ENCODE peak calls at places on chromosomes 16 and 17, in nine cellular contexts. S is mesendoderm; Z is effector memory CD4-positive, alpha-beta T cell; F is lung; W is naive thymus-derived CD4-positive, alpha-beta T cell; C is tibial artery; G is small intestine; U is tibial nerve; X is CD4-positive, alpha-beta T cell. H is an unnamed sample.

GRCh38 chr16:75280331-75280804 is 28.9 kb upstream of the BCAR1 start:
- DNase-seq in W (no peak), C (no peak), U (no peak), G (no peak), Z (no peak), F (no peak), X (no peak), S (no peak), H (no peak)

GRCh38 chr17:56099649-56100048 is 53.6 kb upstream of the ANKFN1 start:
- DNase-seq in G (no peak), S (no peak), C (no peak), W (no peak), X (no peak), U (no peak), Z (no peak), F (peak), H (no peak)

GRCh38 chr16:23905027-23905426 is 69.2 kb downstream of the PRKCB start:
- DNase-seq in Z (no peak), F (no peak), U (no peak), S (peak), G (no peak), W (no peak), X (no peak), C (no peak), H (peak)

GRCh38 chr16:84550096-84550495 is 45.6 kb upstream of the MEAK7 start:
- DNase-seq in G (no peak), X (no peak), S (no peak), C (no peak), U (no peak), Z (no peak), W (no peak), F (no peak), H (no peak)

GRCh38 chr17:1107777-1108559 is 71.8 kb downstream of the ABR start:
- DNase-seq in U (no peak), X (no peak), C (no peak), Z (no peak), W (no peak), F (no peak), G (peak), S (no peak), H (no peak)

GRCh38 chr16:89039756-89040155 is 53.9 kb upstream of the ACSF3 start:
- DNase-seq in F (no peak), Z (no peak), X (no peak), U (no peak), G (no peak), W (no peak), S (no peak), C (no peak), H (no peak)

GRCh38 chr16:14486520-14487303 is 143.3 kb downstream of the PARN start:
- DNase-seq in G (peak), X (no peak), W (no peak), U (peak), C (peak), F (peak), Z (no peak), S (peak), H (peak)

GRCh38 chr17:36104601-36105000 is 974 bp downstream of the CCL4 start:
- DNase-seq in C (no peak), W (no peak), X (no peak), S (no peak), G (no peak), U (no peak), F (no peak), Z (no peak), H (no peak)

GRCh38 chr17:72614476-72614870 is 478.0 kb downstream of the SLC39A11 start:
- DNase-seq in Z (no peak), U (no peak), G (peak), X (no peak), C (no peak), F (no peak), S (no peak), W (no peak), H (no peak)

GRCh38 chr17:77728022-77728671 is 230.4 kb upstream of the TNRC6C start:
- DNase-seq in G (no peak), U (peak), F (no peak), X (no peak), W (no peak), Z (no peak), C (peak), S (peak), H (no peak)

GRCh38 chr17:58789831-58790230 is 34.2 kb downstream of the PPM1E start:
- DNase-seq in U (no peak), F (no peak), G (no peak), Z (no peak), C (no peak), W (no peak), S (no peak), X (no peak), H (no peak)

GRCh38 chr17:16439303-16439791 is 24.0 kb downstream of the TRPV2 start:
- DNase-seq in F (no peak), S (no peak), U (no peak), G (peak), X (no peak), W (no peak), C (no peak), Z (no peak), H (no peak)

DNA sequence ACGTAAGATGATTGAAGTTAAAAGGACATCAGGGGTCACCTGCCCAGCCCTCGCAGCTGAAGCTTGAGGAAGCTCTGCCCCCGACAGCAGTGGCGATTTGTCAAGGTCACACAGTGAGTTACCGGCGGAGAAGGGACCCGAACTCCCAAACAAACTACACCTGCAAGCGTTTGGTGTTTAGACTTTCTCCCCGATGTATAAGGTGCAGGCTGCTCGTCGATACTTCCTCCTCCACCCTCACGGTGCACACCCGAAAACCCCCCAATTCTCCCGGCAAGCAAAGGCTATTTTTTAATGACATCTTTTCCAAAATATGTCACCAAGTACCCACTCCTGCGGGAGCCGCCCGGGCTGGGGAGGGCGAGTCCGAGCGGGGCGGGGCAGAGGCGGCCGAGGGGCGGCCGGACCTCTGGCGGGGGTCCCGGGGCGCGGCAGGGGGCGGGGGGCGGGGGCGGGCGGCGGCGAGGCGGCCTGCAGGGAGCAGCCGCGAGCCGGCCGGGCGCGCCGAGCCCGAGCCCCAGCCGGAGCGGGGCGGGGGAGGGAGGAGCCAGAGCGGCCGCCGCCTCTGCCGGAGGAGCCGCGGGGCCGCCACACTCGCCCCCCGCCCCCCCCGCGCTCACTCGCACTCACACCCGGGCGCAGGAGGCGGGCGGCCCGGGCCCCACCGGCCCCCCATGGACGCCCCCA is at the start of gene THRA:
- DNase-seq in S (peak), X (peak), G (peak), U (peak), Z (peak), W (peak), C (peak), F (peak), H (no peak)
- H3K27ac ChIP-seq in S (no peak), X (peak), G (peak), U (peak), Z (peak), W (peak), C (peak), F (peak), H (no peak)

GRCh38 chr17:34899892-34900291 is 61.4 kb downstream of the CCT6B start:
- DNase-seq in X (no peak), F (no peak), S (no peak), W (no peak), G (no peak), U (no peak), Z (no peak), C (no peak), H (no peak)

GRCh38 chr17:34902761-34903325 is 58.4 kb downstream of the CCT6B start:
- DNase-seq in G (no peak), X (no peak), F (no peak), S (no peak), U (no peak), W (no peak), Z (no peak), C (no peak), H (no peak)
- H3K27ac ChIP-seq in G (no peak), X (no peak), F (no peak), S (no peak), U (no peak), W (no peak), Z (no peak), C (no peak), H (no peak)

GRCh38 chr17:54967621-54968258 is 714 bp downstream of the COX11 start:
- DNase-seq in G (peak), F (no peak), C (no peak), X (peak), W (no peak), U (no peak), S (peak), Z (no peak), H (no peak)

GRCh38 chr17:54971147-54971546 is 2.6 kb downstream of the STXBP4 start:
- DNase-seq in C (no peak), F (no peak), G (no peak), U (no peak), Z (no peak), W (no peak), X (no peak), S (no peak), H (no peak)

GRCh38 chr17:54968954-54969400 is 412 bp downstream of the STXBP4 start:
- DNase-seq in F (no peak), S (no peak), C (peak), G (no peak), U (no peak), W (peak), X (peak), Z (no peak), H (no peak)

GRCh38 chr17:54968259-54968953 is at the start of the genes COX11 and STXBP4:
- DNase-seq in S (peak), C (peak), F (peak), U (peak), X (peak), W (peak), G (peak), Z (peak), H (peak)

DNA sequence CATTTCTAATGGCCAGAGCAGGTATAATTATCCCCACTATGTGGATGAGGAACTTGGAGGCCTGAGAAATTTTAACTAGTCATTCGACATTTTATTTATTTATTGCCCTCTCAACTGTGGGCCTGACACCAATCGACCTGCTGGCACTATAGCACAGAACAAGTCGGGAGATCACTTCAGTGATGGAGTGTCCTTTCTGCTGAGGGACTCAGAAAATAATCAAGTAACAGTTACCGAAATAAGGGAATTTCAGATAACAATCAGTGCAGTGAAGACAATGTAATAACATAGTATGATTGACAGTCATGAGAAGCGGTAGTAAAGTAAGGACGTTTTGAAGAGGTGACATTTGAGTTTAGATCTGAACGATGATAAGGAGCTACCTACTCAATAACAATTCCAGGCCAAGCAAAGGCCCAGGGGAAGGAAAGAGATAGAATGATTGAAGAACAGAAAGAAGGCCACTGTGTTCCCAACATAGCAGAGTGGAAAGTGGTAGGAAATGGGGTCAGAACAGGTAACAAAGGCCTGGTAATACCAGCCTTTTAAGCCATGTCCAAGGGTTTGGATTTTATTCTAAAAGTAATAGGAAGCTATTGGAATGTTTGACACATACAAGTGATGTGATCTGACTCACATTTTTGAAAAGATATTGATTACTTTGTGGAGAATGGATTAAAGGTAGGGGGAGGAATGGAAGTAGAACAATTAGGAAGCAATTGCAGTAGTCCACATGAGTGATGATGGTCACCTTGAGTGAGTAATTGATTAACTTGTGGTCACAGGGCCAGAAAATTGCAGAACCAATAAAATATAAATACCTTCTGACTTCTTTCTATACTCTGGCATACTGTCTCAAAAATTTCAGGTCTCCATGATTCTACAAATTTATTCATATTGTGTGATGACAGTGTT is 1.4 kb downstream of the STXBP4 start:
- DNase-seq in C (no peak), G (no peak), W (no peak), X (no peak), U (no peak), Z (no peak), S (no peak), F (no peak), H (no peak)
- H3K27ac ChIP-seq in C (peak), G (no peak), W (peak), X (no peak), U (peak), Z (peak), S (no peak), F (peak), H (peak)

DNA sequence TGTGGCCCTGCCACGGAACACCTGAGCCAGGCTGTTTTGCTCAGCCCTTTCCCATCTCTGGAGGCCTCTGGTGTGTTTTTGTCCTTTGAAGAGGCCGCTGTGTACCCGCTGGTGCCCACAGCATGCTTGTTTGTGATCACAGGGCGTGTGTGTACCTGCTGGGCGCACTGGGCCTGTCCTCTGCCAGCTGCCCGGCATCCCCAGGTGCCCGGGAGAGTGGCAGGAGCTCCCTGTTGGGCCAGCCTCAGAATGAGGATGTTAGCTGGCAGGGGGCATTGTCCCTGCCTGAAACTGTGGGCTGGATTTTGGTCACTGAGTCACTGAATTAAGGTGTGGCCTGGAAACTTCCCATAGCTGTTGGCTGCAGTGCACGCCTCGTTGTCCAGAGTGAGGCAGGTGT is 31.1 kb downstream of the BAIAP2 start:
- DNase-seq in U (no peak), C (no peak), W (no peak), Z (no peak), S (no peak), F (no peak), X (no peak), G (peak), H (peak)
- H3K27ac ChIP-seq in U (peak), C (no peak), W (no peak), Z (no peak), S (no peak), F (no peak), X (no peak), G (no peak), H (peak)